ENCODE peak calls at places on chromosomes 13 and 19, in five cellular contexts. Q is T-helper 17 cell; C is stimulated activated CD8-positive, alpha-beta memory T cell treated with anti-CD3 and anti-CD28 coated beads, Interleukin-7, amount 100 ng/mL, for 1 hour; K is GM13976; L is smooth muscle cell of the brain vasculature. T is an unnamed sample.

GRCh38 chr13:41327994-41328778 is 17.1 kb downstream of the NAA16 start:
- DNase-seq in Q (no peak), C (no peak), K (no peak), L (no peak), T (no peak)

GRCh38 chr19:7925171-7925837 is 631 bp downstream of the CTXN1 start:
- DNase-seq in Q (peak), C (peak), K (peak), L (no peak), T (peak)

GRCh38 chr19:48403606-48404005 is 10.1 kb downstream of the GRIN2D start:
- DNase-seq in Q (no peak), C (no peak), K (peak), L (no peak), T (peak)

GRCh38 chr13:87661471-87661870 is 9.7 kb upstream of the SLITRK5 start:
- DNase-seq in Q (no peak), C (no peak), K (no peak), L (no peak), T (no peak)

GRCh38 chr19:43498233-43498830 is 6.2 kb downstream of the PHLDB3 start:
- DNase-seq in Q (no peak), C (no peak), K (no peak), L (no peak), T (no peak)

GRCh38 chr13:114129649-114130062 is 2.8 kb downstream of the RASA3 start:
- DNase-seq in Q (no peak), C (no peak), K (no peak), L (no peak), T (no peak)

GRCh38 chr13:40148103-40148502 is 492.6 kb downstream of the COG6 start:
- DNase-seq in Q (no peak), C (no peak), K (no peak), L (no peak), T (no peak)

GRCh38 chr19:49609499-49610092 is 18.6 kb downstream of the PRR12 start:
- DNase-seq in Q (no peak), C (no peak), K (no peak), L (no peak), T (no peak)

GRCh38 chr13:43684947-43685725 is 101.6 kb downstream of the ENOX1 start:
- DNase-seq in Q (no peak), C (no peak), K (no peak), L (no peak), T (no peak)